ENCODE peak calls at places on chromosomes 16 and 17, in nine cellular contexts. One of them, this sample, is unnamed.

GRCh38 chr16:13594798-13595197 is 325.2 kb upstream of the ERCC4 start:
- DNase-seq in fibroblast of lung: no peak
- DNase-seq in NB4: no peak
- DNase-seq in fibroblast of the aortic adventitia: no peak
- DNase-seq in Caco-2: no peak
- DNase-seq in fibroblast of mammary gland: no peak
- DNase-seq in tibial artery: no peak
- DNase-seq in endodermal cell: peak
- DNase-seq in AG04450: no peak
- DNase-seq in this sample: no peak

GRCh38 chr16:4214215-4214621 is 27.7 kb downstream of the SRL start:
- DNase-seq in fibroblast of lung: peak
- DNase-seq in AG04450: peak
- DNase-seq in endodermal cell: no peak
- DNase-seq in fibroblast of mammary gland: peak
- DNase-seq in Caco-2: no peak
- DNase-seq in NB4: no peak
- DNase-seq in tibial artery: no peak
- DNase-seq in fibroblast of the aortic adventitia: peak
- DNase-seq in this sample: peak

GRCh38 chr17:4833941-4834501 is 881 bp downstream of the MINK1 start:
- DNase-seq in tibial artery: peak
- DNase-seq in AG04450: peak
- DNase-seq in endodermal cell: peak
- DNase-seq in fibroblast of lung: peak
- DNase-seq in NB4: peak
- DNase-seq in Caco-2: no peak
- DNase-seq in fibroblast of mammary gland: peak
- DNase-seq in fibroblast of the aortic adventitia: peak
- DNase-seq in this sample: peak

GRCh38 chr17:46964315-46965265 is 14.5 kb downstream of the RPRML start:
- DNase-seq in Caco-2: no peak
- DNase-seq in fibroblast of the aortic adventitia: peak
- DNase-seq in NB4: peak
- DNase-seq in AG04450: no peak
- DNase-seq in endodermal cell: peak
- DNase-seq in tibial artery: no peak
- DNase-seq in fibroblast of lung: peak
- DNase-seq in fibroblast of mammary gland: peak
- DNase-seq in this sample: peak

GRCh38 chr17:43608313-43608712 is 53.4 kb downstream of the MEOX1 start:
- DNase-seq in endodermal cell: no peak
- DNase-seq in Caco-2: no peak
- DNase-seq in fibroblast of the aortic adventitia: peak
- DNase-seq in AG04450: no peak
- DNase-seq in fibroblast of mammary gland: peak
- DNase-seq in tibial artery: no peak
- DNase-seq in NB4: no peak
- DNase-seq in fibroblast of lung: no peak
- DNase-seq in this sample: peak

GRCh38 chr17:38512473-38513058 is 84.3 kb downstream of the ARHGAP23 start:
- DNase-seq in AG04450: no peak
- DNase-seq in endodermal cell: no peak
- DNase-seq in tibial artery: no peak
- DNase-seq in fibroblast of the aortic adventitia: no peak
- DNase-seq in NB4: no peak
- DNase-seq in fibroblast of lung: no peak
- DNase-seq in fibroblast of mammary gland: no peak
- DNase-seq in Caco-2: no peak
- DNase-seq in this sample: peak

GRCh38 chr17:57445051-57445450 is 188.7 kb downstream of the MSI2 start:
- DNase-seq in AG04450: no peak
- DNase-seq in fibroblast of mammary gland: no peak
- DNase-seq in fibroblast of lung: no peak
- DNase-seq in fibroblast of the aortic adventitia: no peak
- DNase-seq in endodermal cell: no peak
- DNase-seq in NB4: no peak
- DNase-seq in Caco-2: no peak
- DNase-seq in tibial artery: no peak
- DNase-seq in this sample: no peak

GRCh38 chr16:27722266-27722636 is 172.3 kb downstream of the KATNIP start:
- DNase-seq in AG04450: no peak
- DNase-seq in tibial artery: no peak
- DNase-seq in NB4: no peak
- DNase-seq in fibroblast of mammary gland: no peak
- DNase-seq in endodermal cell: no peak
- DNase-seq in fibroblast of lung: no peak
- DNase-seq in fibroblast of the aortic adventitia: no peak
- DNase-seq in Caco-2: no peak
- DNase-seq in this sample: no peak

GRCh38 chr16:86419518-86419917 is 90.8 kb upstream of the FOXF1 start:
- DNase-seq in fibroblast of lung: no peak
- DNase-seq in fibroblast of the aortic adventitia: no peak
- DNase-seq in fibroblast of mammary gland: no peak
- DNase-seq in tibial artery: no peak
- DNase-seq in endodermal cell: no peak
- DNase-seq in AG04450: no peak
- DNase-seq in Caco-2: no peak
- DNase-seq in NB4: no peak
- DNase-seq in this sample: no peak

DNA sequence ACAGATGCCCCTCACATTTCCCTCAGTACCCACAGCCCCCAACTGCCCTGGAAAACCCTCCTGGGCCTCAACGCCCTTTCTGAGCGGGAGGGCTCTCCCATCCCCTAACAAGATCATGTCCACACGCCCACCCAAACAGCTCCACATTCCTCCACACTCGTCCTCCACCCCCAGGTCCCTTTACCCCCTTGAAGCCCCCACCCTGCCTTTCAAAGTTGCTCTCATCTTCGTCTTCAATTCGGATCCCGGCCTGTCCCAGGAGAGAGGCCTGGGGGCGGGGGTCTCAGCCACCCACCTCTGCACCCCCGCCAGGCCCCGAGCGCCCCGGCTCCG is 14.3 kb downstream of the HOXB4 start:
- DNase-seq in fibroblast of the aortic adventitia: no peak
- DNase-seq in Caco-2: no peak
- DNase-seq in fibroblast of mammary gland: no peak
- DNase-seq in endodermal cell: no peak
- DNase-seq in tibial artery: no peak
- DNase-seq in NB4: no peak
- DNase-seq in fibroblast of lung: no peak
- DNase-seq in AG04450: no peak
- DNase-seq in this sample: no peak
- H3K4me3 ChIP-seq in fibroblast of the aortic adventitia: peak
- H3K4me3 ChIP-seq in Caco-2: no peak
- H3K4me3 ChIP-seq in fibroblast of mammary gland: peak
- H3K4me3 ChIP-seq in endodermal cell: no peak
- H3K4me3 ChIP-seq in tibial artery: peak
- H3K4me3 ChIP-seq in NB4: no peak
- H3K4me3 ChIP-seq in fibroblast of lung: peak
- H3K4me3 ChIP-seq in AG04450: peak
- H3K4me3 ChIP-seq in this sample: no peak

GRCh38 chr17:9529033-9529748 is 46.4 kb downstream of the STX8 start:
- DNase-seq in fibroblast of mammary gland: peak
- DNase-seq in fibroblast of lung: peak
- DNase-seq in tibial artery: no peak
- DNase-seq in Caco-2: no peak
- DNase-seq in AG04450: no peak
- DNase-seq in fibroblast of the aortic adventitia: peak
- DNase-seq in endodermal cell: no peak
- DNase-seq in NB4: peak
- DNase-seq in this sample: peak
- TF ChIP-seq CTCF in fibroblast of mammary gland: peak
- TF ChIP-seq CTCF in fibroblast of lung: peak
- TF ChIP-seq CTCF in tibial artery: peak
- TF ChIP-seq CTCF in Caco-2: peak
- TF ChIP-seq CTCF in AG04450: peak
- TF ChIP-seq CTCF in fibroblast of the aortic adventitia: peak
- TF ChIP-seq CTCF in endodermal cell: peak
- TF ChIP-seq CTCF in NB4: peak
- TF ChIP-seq CTCF in this sample: peak

DNA sequence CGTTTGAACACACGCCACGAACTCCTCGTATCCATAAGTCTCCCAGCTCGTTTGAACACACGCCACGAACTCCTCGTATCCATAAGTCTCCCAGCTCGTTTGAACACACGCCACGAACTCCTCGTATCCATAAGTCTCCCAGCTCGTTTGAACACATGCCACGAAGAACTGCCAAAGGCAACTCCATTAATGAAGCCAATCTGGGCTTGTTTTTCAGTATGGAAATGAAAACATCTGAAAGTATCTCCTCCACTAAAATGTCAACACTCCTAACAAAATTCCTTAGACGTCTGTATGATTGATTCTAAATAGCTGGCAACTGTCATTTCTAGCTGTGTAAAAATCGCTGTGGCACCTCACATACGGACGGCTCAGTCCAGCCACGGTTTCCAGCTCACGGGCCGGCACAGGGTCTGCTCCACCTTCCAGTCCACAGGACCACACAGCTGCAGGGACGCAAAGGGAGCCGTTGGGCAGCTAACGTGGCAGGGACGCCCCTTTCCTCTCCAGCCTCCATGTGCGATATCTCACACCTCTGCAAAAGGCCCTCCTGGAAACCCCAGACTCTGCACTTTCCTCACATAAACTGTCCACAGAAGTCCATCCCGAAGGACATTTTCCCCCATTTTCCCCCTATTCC is 67.1 kb upstream of the METRNL start:
- DNase-seq in endodermal cell: peak
- DNase-seq in NB4: no peak
- DNase-seq in tibial artery: no peak
- DNase-seq in fibroblast of the aortic adventitia: no peak
- DNase-seq in AG04450: no peak
- DNase-seq in Caco-2: no peak
- DNase-seq in fibroblast of lung: peak
- DNase-seq in fibroblast of mammary gland: no peak
- DNase-seq in this sample: no peak
- H3K4me3 ChIP-seq in endodermal cell: no peak
- H3K4me3 ChIP-seq in NB4: no peak
- H3K4me3 ChIP-seq in tibial artery: no peak
- H3K4me3 ChIP-seq in fibroblast of the aortic adventitia: no peak
- H3K4me3 ChIP-seq in AG04450: no peak
- H3K4me3 ChIP-seq in Caco-2: no peak
- H3K4me3 ChIP-seq in fibroblast of lung: peak
- H3K4me3 ChIP-seq in fibroblast of mammary gland: no peak
- H3K4me3 ChIP-seq in this sample: no peak

DNA sequence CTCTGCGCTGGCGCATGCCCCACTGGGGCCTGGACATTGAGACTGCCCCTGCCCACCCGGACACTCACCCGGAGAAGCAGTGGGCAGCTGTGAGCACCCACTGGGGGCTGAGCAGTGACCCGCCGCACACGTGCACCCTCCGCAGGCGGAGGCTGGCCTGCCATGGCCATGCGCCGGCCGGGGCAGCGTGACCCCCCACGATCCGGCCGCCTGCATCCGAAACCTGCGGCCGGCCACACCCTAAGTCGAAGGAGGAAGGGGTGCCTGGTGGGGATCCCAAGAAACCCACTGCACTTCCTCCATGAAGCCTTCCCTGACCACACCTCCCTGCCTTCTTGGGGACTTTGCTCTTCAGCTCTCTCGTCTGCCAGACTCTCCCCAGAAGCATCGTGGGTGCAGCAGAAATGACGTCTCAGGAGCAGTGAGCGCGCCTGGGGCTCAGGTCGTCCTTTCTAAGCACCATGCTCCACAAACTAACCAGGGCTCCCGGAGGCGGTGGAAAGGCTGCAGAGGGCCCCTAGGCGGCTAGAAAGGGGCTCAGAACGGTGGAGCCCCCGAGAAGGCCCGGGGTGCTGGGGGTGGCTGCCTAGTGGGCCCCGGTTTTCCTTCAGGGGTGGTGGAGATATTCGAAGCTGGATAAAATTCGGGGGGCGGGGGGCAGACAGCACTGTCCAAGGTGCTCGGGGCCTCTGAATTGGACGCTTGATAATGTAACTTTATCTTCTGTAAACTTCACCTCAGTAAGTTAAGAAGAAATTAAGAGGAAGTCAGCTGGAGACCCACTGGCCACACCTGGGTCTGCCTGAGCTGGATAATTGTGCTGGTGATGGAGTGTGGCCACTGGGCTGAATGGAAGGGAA is 1.5 kb downstream of the TPSG1 start:
- DNase-seq in NB4: no peak
- DNase-seq in tibial artery: no peak
- DNase-seq in fibroblast of mammary gland: no peak
- DNase-seq in fibroblast of lung: no peak
- DNase-seq in fibroblast of the aortic adventitia: no peak
- DNase-seq in Caco-2: no peak
- DNase-seq in endodermal cell: no peak
- DNase-seq in AG04450: no peak
- DNase-seq in this sample: no peak
- TF ChIP-seq CTCF in NB4: no peak
- TF ChIP-seq CTCF in tibial artery: no peak
- TF ChIP-seq CTCF in fibroblast of mammary gland: no peak
- TF ChIP-seq CTCF in fibroblast of lung: no peak
- TF ChIP-seq CTCF in fibroblast of the aortic adventitia: no peak
- TF ChIP-seq CTCF in Caco-2: no peak
- TF ChIP-seq CTCF in endodermal cell: no peak
- TF ChIP-seq CTCF in AG04450: no peak
- TF ChIP-seq CTCF in this sample: no peak